ENCODE peak calls at places on chromosome X, in four cellular contexts. H is stimulated activated CD4-positive, alpha-beta T cell treated with anti-CD3 and anti-CD28 coated beads, TNF-alpha, amount 100 ng/mL, for 4 hours; L is mammary epithelial cell; V is activated CD4-positive, alpha-beta T cell treated with anti-CD3 and anti-CD28 coated beads for 1 hour. I is an unnamed sample.

GRCh38 chrX:150161092-150161672 is 201.9 kb upstream of the MAMLD1 start:
- DNase-seq in V (no peak), H (no peak), L (no peak), I (no peak)

GRCh38 chrX:153640736-153641574 is 6.0 kb upstream of the DUSP9 start:
- DNase-seq in H (no peak), L (no peak), V (no peak), I (no peak)

GRCh38 chrX:96372313-96373046 is 312.2 kb upstream of the DIAPH2 start:
- DNase-seq in V (no peak), L (peak), H (no peak), I (no peak)

GRCh38 chrX:73577368-73577767 is 14.4 kb downstream of the CHIC1 start:
- DNase-seq in H (no peak), L (peak), V (no peak), I (no peak)

GRCh38 chrX:115901241-115901640 is 269.3 kb upstream of the AGTR2 start:
- DNase-seq in H (no peak), V (no peak), L (no peak), I (no peak)

GRCh38 chrX:114210879-114211278 is 373.0 kb upstream of the HTR2C start:
- DNase-seq in V (no peak), H (no peak), L (no peak), I (no peak)

GRCh38 chrX:134538316-134538715 is 78.4 kb downstream of the HPRT1 start:
- DNase-seq in H (no peak), V (no peak), L (no peak), I (no peak)

GRCh38 chrX:42531431-42531830 is 246.5 kb downstream of the PPP1R2C start:
- DNase-seq in L (no peak), V (no peak), H (no peak), I (no peak)

GRCh38 chrX:145923376-145923775 is 105.7 kb downstream of the SLITRK2 start:
- DNase-seq in H (no peak), L (no peak), V (no peak), I (no peak)

GRCh38 chrX:54178100-54178940 is 4.7 kb downstream of the FAM120C start:
- DNase-seq in L (peak), V (no peak), H (no peak), I (no peak)

GRCh38 chrX:147912093-147912801 is 528 bp downstream of the FMR1 start:
- DNase-seq in L (peak), V (no peak), H (peak), I (peak)

GRCh38 chrX:43949669-43950068 is 23.5 kb downstream of the NDP start:
- DNase-seq in L (no peak), H (peak), V (no peak), I (peak)

GRCh38 chrX:21972721-21973120 is 32.2 kb downstream of the SMS start:
- DNase-seq in L (no peak), V (no peak), H (no peak), I (no peak)